ENCODE peak calls at places on chromosomes 3 and 15, in seven cellular contexts. K is stimulated activated CD4-positive, alpha-beta T cell treated with anti-CD3 and anti-CD28 coated beads, Interleukin-15, amount 100 ng/mL, for 1 hour; I is iris pigment epithelial cell; X is heart right ventricle; U is progenitor cell of endocrine pancreas; Q is NCI-H510A; A is nucleus accumbens. Y is an unnamed sample.

GRCh38 chr3:187945374-187945773 is 200.1 kb upstream of the BCL6 start:
- DNase-seq in K (no peak), I (no peak), X (no peak), U (no peak), Q (no peak), A (no peak), Y (no peak)

GRCh38 chr3:188294113-188294512 is 140.2 kb downstream of the LPP start:
- DNase-seq in K (no peak), I (peak), X (no peak), U (no peak), Q (no peak), A (no peak), Y (no peak)

GRCh38 chr15:67413770-67414429 is 107.0 kb upstream of the C15orf61 start:
- DNase-seq in K (no peak), I (peak), X (no peak), U (no peak), Q (no peak), A (no peak), Y (peak)

GRCh38 chr3:101725192-101725889 is 927 bp downstream of the CEP97 start:
- DNase-seq in K (peak), I (no peak), X (peak), U (no peak), Q (no peak), A (no peak), Y (no peak)

GRCh38 chr3:149596136-149596770 is 61.6 kb downstream of the WWTR1 start:
- DNase-seq in K (no peak), I (no peak), X (no peak), U (no peak), Q (no peak), A (no peak), Y (peak)

GRCh38 chr15:40782609-40783227 is 12.9 kb downstream of the C15orf62 start:
- DNase-seq in K (peak), I (peak), X (no peak), U (peak), Q (peak), A (no peak), Y (peak)

GRCh38 chr15:50854594-50855490 is 53.6 kb upstream of the AP4E1 start:
- DNase-seq in K (no peak), I (peak), X (no peak), U (no peak), Q (no peak), A (no peak), Y (peak)

GRCh38 chr3:12993623-12994356 is 79.4 kb downstream of the IQSEC1 start:
- DNase-seq in K (no peak), I (no peak), X (no peak), U (peak), Q (no peak), A (no peak), Y (no peak)

GRCh38 chr15:45958924-45959323 is 324.1 kb downstream of the SQOR start:
- DNase-seq in K (no peak), I (no peak), X (no peak), U (no peak), Q (no peak), A (no peak), Y (no peak)

GRCh38 chr3:16480861-16481569 is 32.5 kb downstream of the RFTN1 start:
- DNase-seq in K (no peak), I (peak), X (no peak), U (no peak), Q (no peak), A (no peak), Y (peak)

GRCh38 chr3:148911173-148911572 is 46.1 kb downstream of the CPA3 start:
- DNase-seq in K (no peak), I (peak), X (no peak), U (no peak), Q (no peak), A (no peak), Y (peak)

GRCh38 chr15:34714476-34715121 is 40.2 kb downstream of the GJD2 start:
- DNase-seq in K (no peak), I (no peak), X (no peak), U (no peak), Q (no peak), A (no peak), Y (no peak)

GRCh38 chr15:32826685-32827084 is 108.9 kb downstream of the GREM1 start:
- DNase-seq in K (no peak), I (no peak), X (no peak), U (no peak), Q (no peak), A (no peak), Y (no peak)

GRCh38 chr15:46059921-46060565 is 425.2 kb downstream of the SQOR start:
- DNase-seq in K (no peak), I (no peak), X (no peak), U (no peak), Q (no peak), A (no peak), Y (no peak)

Y was measured in NCI-H226.